ENCODE peak calls at places on chromosomes 16 and 17, in seven cellular contexts. One of them, this sample, is unnamed.

GRCh38 chr17:17693955-17694228 is 12.6 kb downstream of the RAI1 start:
- DNase-seq in upper lobe of right lung: no peak
- DNase-seq in HCT116: no peak
- DNase-seq in aorta: no peak
- DNase-seq in BJ: no peak
- DNase-seq in brain microvascular endothelial cell: no peak
- DNase-seq in HEK293T: no peak
- DNase-seq in this sample: no peak

GRCh38 chr16:50313596-50314483 is 47.5 kb downstream of the ADCY7 start:
- DNase-seq in aorta: peak
- DNase-seq in HCT116: no peak
- DNase-seq in BJ: no peak
- DNase-seq in brain microvascular endothelial cell: peak
- DNase-seq in upper lobe of right lung: peak
- DNase-seq in HEK293T: no peak
- DNase-seq in this sample: peak

GRCh38 chr17:6233856-6234255 is 163.7 kb downstream of the WSCD1 start:
- DNase-seq in HCT116: no peak
- DNase-seq in aorta: no peak
- DNase-seq in brain microvascular endothelial cell: no peak
- DNase-seq in HEK293T: no peak
- DNase-seq in upper lobe of right lung: no peak
- DNase-seq in BJ: no peak
- DNase-seq in this sample: no peak

GRCh38 chr16:67774457-67774853 is 31.9 kb downstream of the RANBP10 start:
- DNase-seq in HCT116: no peak
- DNase-seq in upper lobe of right lung: no peak
- DNase-seq in brain microvascular endothelial cell: no peak
- DNase-seq in HEK293T: no peak
- DNase-seq in aorta: no peak
- DNase-seq in BJ: no peak
- DNase-seq in this sample: no peak

GRCh38 chr17:80455784-80456183 is 20.6 kb downstream of the NPTX1 start:
- DNase-seq in HCT116: no peak
- DNase-seq in upper lobe of right lung: no peak
- DNase-seq in aorta: no peak
- DNase-seq in HEK293T: no peak
- DNase-seq in BJ: no peak
- DNase-seq in brain microvascular endothelial cell: no peak
- DNase-seq in this sample: no peak

GRCh38 chr16:83682126-83682857 is 125.5 kb upstream of the HSBP1 start:
- DNase-seq in aorta: no peak
- DNase-seq in BJ: no peak
- DNase-seq in brain microvascular endothelial cell: no peak
- DNase-seq in HEK293T: no peak
- DNase-seq in HCT116: no peak
- DNase-seq in upper lobe of right lung: no peak
- DNase-seq in this sample: no peak

GRCh38 chr17:35449371-35449931 is 885 bp upstream of the SLFN13 start:
- DNase-seq in BJ: no peak
- DNase-seq in aorta: peak
- DNase-seq in upper lobe of right lung: peak
- DNase-seq in HCT116: no peak
- DNase-seq in brain microvascular endothelial cell: no peak
- DNase-seq in HEK293T: no peak
- DNase-seq in this sample: peak

GRCh38 chr17:74827800-74828199 is 31.9 kb downstream of the GRIN2C start:
- DNase-seq in aorta: no peak
- DNase-seq in brain microvascular endothelial cell: no peak
- DNase-seq in HEK293T: no peak
- DNase-seq in upper lobe of right lung: peak
- DNase-seq in BJ: no peak
- DNase-seq in HCT116: no peak
- DNase-seq in this sample: no peak

GRCh38 chr17:82636626-82637598 is 11.3 kb downstream of the WDR45B start:
- DNase-seq in HEK293T: no peak
- DNase-seq in upper lobe of right lung: no peak
- DNase-seq in brain microvascular endothelial cell: no peak
- DNase-seq in HCT116: no peak
- DNase-seq in aorta: peak
- DNase-seq in BJ: no peak
- DNase-seq in this sample: no peak

GRCh38 chr17:47957591-47958490 is at the start of gene PRR15L:
- DNase-seq in HEK293T: no peak
- DNase-seq in upper lobe of right lung: peak
- DNase-seq in HCT116: no peak
- DNase-seq in brain microvascular endothelial cell: no peak
- DNase-seq in BJ: no peak
- DNase-seq in aorta: no peak
- DNase-seq in this sample: no peak

GRCh38 chr16:29025218-29025617 is 40.4 kb downstream of the LAT start:
- DNase-seq in HCT116: no peak
- DNase-seq in BJ: no peak
- DNase-seq in aorta: no peak
- DNase-seq in brain microvascular endothelial cell: no peak
- DNase-seq in upper lobe of right lung: peak
- DNase-seq in HEK293T: no peak
- DNase-seq in this sample: no peak

GRCh38 chr17:46772013-46772878 is 46.2 kb downstream of the WNT3 start:
- DNase-seq in BJ: no peak
- DNase-seq in aorta: no peak
- DNase-seq in HCT116: no peak
- DNase-seq in HEK293T: peak
- DNase-seq in upper lobe of right lung: peak
- DNase-seq in brain microvascular endothelial cell: no peak
- DNase-seq in this sample: peak

GRCh38 chr16:87463722-87464690 is 28.8 kb downstream of the ZCCHC14 start:
- DNase-seq in BJ: no peak
- DNase-seq in upper lobe of right lung: no peak
- DNase-seq in HEK293T: no peak
- DNase-seq in brain microvascular endothelial cell: peak
- DNase-seq in aorta: peak
- DNase-seq in HCT116: no peak
- DNase-seq in this sample: peak

GRCh38 chr17:7781467-7781866 is 52.5 kb upstream of the KDM6B start:
- DNase-seq in HCT116: no peak
- DNase-seq in aorta: no peak
- DNase-seq in brain microvascular endothelial cell: no peak
- DNase-seq in BJ: no peak
- DNase-seq in HEK293T: no peak
- DNase-seq in upper lobe of right lung: no peak
- DNase-seq in this sample: no peak

GRCh38 chr16:19307587-19308241 is 22.2 kb downstream of the CLEC19A start:
- DNase-seq in aorta: no peak
- DNase-seq in brain microvascular endothelial cell: no peak
- DNase-seq in upper lobe of right lung: no peak
- DNase-seq in BJ: no peak
- DNase-seq in HCT116: no peak
- DNase-seq in HEK293T: no peak
- DNase-seq in this sample: no peak

GRCh38 chr16:1053700-1054368 is 18.7 kb upstream of the SSTR5 start:
- DNase-seq in HEK293T: no peak
- DNase-seq in HCT116: no peak
- DNase-seq in BJ: no peak
- DNase-seq in aorta: no peak
- DNase-seq in brain microvascular endothelial cell: no peak
- DNase-seq in upper lobe of right lung: no peak
- DNase-seq in this sample: no peak

GRCh38 chr17:27576429-27577123 is 54.4 kb upstream of the LGALS9 start:
- DNase-seq in HCT116: no peak
- DNase-seq in HEK293T: no peak
- DNase-seq in brain microvascular endothelial cell: no peak
- DNase-seq in BJ: no peak
- DNase-seq in aorta: no peak
- DNase-seq in upper lobe of right lung: no peak
- DNase-seq in this sample: no peak

GRCh38 chr16:50702725-50703124 is 9.3 kb downstream of the NOD2 start:
- DNase-seq in BJ: no peak
- DNase-seq in upper lobe of right lung: no peak
- DNase-seq in brain microvascular endothelial cell: no peak
- DNase-seq in HEK293T: no peak
- DNase-seq in HCT116: no peak
- DNase-seq in aorta: no peak
- DNase-seq in this sample: no peak